ENCODE peak calls at places on chromosomes 2 and 18, in eight cellular contexts. S, J, C, B, I, P, U and X are unnamed samples.

GRCh38 chr2:220144411-220144810 is 517.0 kb downstream of the SLC4A3 start:
- DNase-seq in C (no peak), S (no peak), U (no peak), J (no peak), I (peak; percentile 47), B (peak; percentile 83), P (no peak), X (no peak)

GRCh38 chr2:88055049-88055435 is 541 bp downstream of the KRCC1 start:
- DNase-seq in I (peak; percentile 43), U (no peak), J (no peak), C (no peak), P (no peak), S (peak; percentile 56), B (peak; percentile 53), X (no peak)

GRCh38 chr2:179123272-179123662 is 73.3 kb upstream of the CCDC141 start:
- DNase-seq in I (no peak), P (no peak), C (no peak), S (no peak), U (no peak), J (no peak), B (no peak), X (no peak)

GRCh38 chr2:110157153-110157793 is 41.7 kb upstream of the MALL start:
- DNase-seq in S (peak; percentile 48), J (peak; percentile 35), B (peak; percentile 88), P (peak; percentile 15), I (peak; percentile 82), C (no peak), U (peak; percentile 33), X (no peak)

GRCh38 chr2:72538486-72538885 is 287.3 kb downstream of the EXOC6B start:
- DNase-seq in C (no peak), B (no peak), S (no peak), I (peak; percentile 30), U (no peak), P (no peak), J (no peak), X (no peak)

GRCh38 chr2:20620696-20621365 is 30.1 kb downstream of the HS1BP3 start:
- DNase-seq in I (no peak), U (no peak), B (no peak), S (peak; percentile 44), J (no peak), C (no peak), P (no peak), X (no peak)

GRCh38 chr2:9030882-9031645 is 27.6 kb upstream of the MBOAT2 start:
- DNase-seq in J (no peak), B (peak; percentile 32), P (no peak), S (no peak), U (no peak), C (no peak), I (peak; percentile 79), X (no peak)

GRCh38 chr2:130963849-130964793 is 127.4 kb downstream of the ARHGEF4 start:
- DNase-seq in S (peak; percentile 82), I (peak; percentile 15), P (peak; percentile 76), U (no peak), J (peak; percentile 16), C (peak; percentile 60), B (no peak), X (no peak)

GRCh38 chr2:12547771-12548170 is 169.0 kb upstream of the TRIB2 start:
- DNase-seq in S (no peak), U (no peak), P (no peak), I (no peak), C (no peak), J (no peak), B (no peak), X (no peak)

GRCh38 chr2:219536425-219536824 is 7.2 kb downstream of the CHPF start:
- DNase-seq in C (no peak), S (no peak), B (no peak), I (no peak), U (no peak), J (no peak), P (no peak), X (no peak)

GRCh38 chr2:98234763-98235162 is 111.5 kb upstream of the CNGA3 start:
- DNase-seq in S (peak; percentile 22), C (no peak), B (no peak), J (no peak), I (peak; percentile 5), U (no peak), P (no peak), X (no peak)

GRCh38 chr18:37282386-37283037 is 283.1 kb downstream of the CELF4 start:
- DNase-seq in J (no peak), I (peak; percentile 7), C (no peak), S (peak; percentile 63), U (no peak), B (no peak), P (no peak), X (no peak)

GRCh38 chr2:120005834-120006521 is 6.9 kb upstream of the EPB41L5 start:
- DNase-seq in U (no peak), S (no peak), J (no peak), P (no peak), C (no peak), I (no peak), B (no peak), X (no peak)

GRCh38 chr2:117933884-117934354 is 80.0 kb downstream of the CCDC93 start:
- DNase-seq in P (no peak), U (no peak), S (no peak), C (no peak), I (no peak), J (no peak), B (no peak), X (no peak)

GRCh38 chr2:172096661-172097547 is 5.8 kb downstream of the DLX2 start:
- DNase-seq in S (peak; percentile 65), P (no peak), C (no peak), I (peak; percentile 66), B (peak; percentile 57), J (no peak), U (peak; percentile 74), X (no peak)

GRCh38 chr2:46193356-46193755 is 103.9 kb upstream of the EPAS1 start:
- DNase-seq in I (no peak), B (no peak), J (no peak), U (no peak), S (peak; percentile 25), P (no peak), C (no peak), X (no peak)

GRCh38 chr2:208020253-208020652 is 5.1 kb downstream of the PLEKHM3 start:
- DNase-seq in B (no peak), U (no peak), I (no peak), S (no peak), P (no peak), C (no peak), J (no peak), X (no peak)

GRCh38 chr2:38601061-38601460 is 1.7 kb downstream of the HNRNPLL start:
- DNase-seq in P (no peak), U (no peak), I (no peak), B (no peak), C (no peak), J (no peak), S (no peak), X (no peak)

GRCh38 chr18:2471523-2471922 is 99.8 kb downstream of the METTL4 start:
- DNase-seq in U (no peak), C (no peak), P (no peak), I (no peak), B (no peak), S (no peak), J (no peak), X (no peak)

DNA sequence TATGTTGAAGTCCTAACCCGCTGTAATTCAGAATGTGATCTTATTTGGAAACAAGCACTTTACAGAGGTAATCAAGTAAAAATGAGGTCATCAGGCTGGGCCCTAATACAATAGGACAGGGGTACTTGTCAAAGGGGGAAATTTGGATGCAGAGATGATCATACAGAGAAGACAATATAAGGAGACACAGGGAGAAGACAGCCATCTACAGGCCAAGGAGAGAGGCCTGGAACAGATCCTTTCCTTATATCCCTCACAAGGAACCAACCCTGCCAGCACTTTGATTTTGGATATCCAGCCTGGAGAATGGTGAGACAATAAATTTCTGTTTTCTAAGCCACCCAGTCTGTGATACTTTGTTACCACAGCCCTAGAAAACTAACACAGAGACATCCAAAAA is 104.3 kb downstream of the METTL4 start:
- DNase-seq in I (no peak), P (no peak), B (no peak), C (no peak), U (no peak), J (no peak), S (no peak), X (no peak)
- TF ChIP-seq CTCF in I (no peak), P (no peak), B (no peak), C (no peak), U (no peak), J (no peak), S (no peak), X (no peak)

GRCh38 chr2:676647-677055 is 555 bp downstream of the TMEM18 start:
- DNase-seq in C (peak; percentile 99), B (peak; percentile 97), U (peak; percentile 85), J (peak; percentile 99), I (peak; percentile 100), P (peak; percentile 99), S (peak; percentile 99), X (peak; percentile 96)

GRCh38 chr2:675982-676646 is 1.1 kb downstream of the TMEM18 start:
- DNase-seq in C (peak; percentile 43), U (peak; percentile 60), J (peak; percentile 81), S (peak; percentile 66), B (peak; percentile 95), P (peak; percentile 39), I (peak; percentile 90), X (peak; percentile 36)

GRCh38 chr2:678964-679363 is 1.8 kb upstream of the TMEM18 start:
- DNase-seq in I (no peak), P (no peak), U (no peak), S (no peak), B (no peak), C (no peak), J (no peak), X (no peak)

GRCh38 chr2:675460-675859 is 1.7 kb downstream of the TMEM18 start:
- DNase-seq in J (peak; percentile 26), P (no peak), I (no peak), C (no peak), B (no peak), S (no peak), U (no peak), X (no peak)

GRCh38 chr2:677056-677949 is at the start of gene TMEM18:
- DNase-seq in C (no peak), P (peak; percentile 81), I (peak; percentile 99), S (peak; percentile 89), J (peak; percentile 97), U (peak; percentile 97), B (peak; percentile 99), X (peak; percentile 85)
- TF ChIP-seq CTCF in C (peak; percentile 45), P (no peak), I (peak; percentile 19), S (peak; percentile 44), J (no peak), U (peak; percentile 21), B (no peak), X (no peak)

GRCh38 chr18:13440277-13441248 is 222.0 kb downstream of the LDLRAD4 start:
- DNase-seq in J (no peak), I (no peak), C (no peak), B (no peak), P (no peak), U (no peak), S (no peak), X (no peak)
- TF ChIP-seq CTCF in J (no peak), I (no peak), C (no peak), B (no peak), P (no peak), U (no peak), S (peak; percentile 29), X (no peak)

DNA sequence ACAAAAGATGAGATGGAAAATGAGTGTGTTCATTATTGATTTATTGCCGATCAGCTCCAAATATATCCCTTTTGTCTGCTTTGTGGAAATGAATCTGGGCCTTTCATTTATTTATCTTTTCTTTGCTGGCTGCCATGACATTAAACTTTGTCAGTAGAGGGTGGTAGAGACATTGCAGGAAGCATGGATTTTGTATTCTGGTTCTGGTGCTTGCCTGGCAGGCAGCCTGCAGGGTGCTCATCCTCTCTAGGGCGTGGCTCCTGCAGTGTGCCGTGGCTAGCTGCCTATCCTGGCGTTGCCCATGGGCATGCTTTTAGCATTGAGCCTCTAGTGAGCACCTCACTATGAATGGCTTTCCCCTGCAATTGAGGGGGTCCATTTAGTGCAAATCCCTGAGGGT is 593.1 kb downstream of the RNF144A start:
- DNase-seq in J (no peak), C (no peak), P (no peak), U (no peak), S (no peak), B (no peak), I (no peak), X (no peak)
- TF ChIP-seq CTCF in J (no peak), C (no peak), P (no peak), U (no peak), S (no peak), B (no peak), I (no peak), X (no peak)